ENCODE peak calls at places on chromosome 15, in seven cellular contexts. G, O, Z, S, B, F and H are unnamed samples.

GRCh38 chr15:39127925-39128617 is 452.8 kb upstream of the THBS1 start:
- DNase-seq in G (no peak), O (peak; percentile 97), Z (no peak), S (no peak), B (peak; percentile 16), F (peak; percentile 95), H (peak; percentile 25)

GRCh38 chr15:25238716-25239470 is 199.9 kb downstream of the UBE3A start:
- DNase-seq in G (no peak), O (no peak), Z (no peak), S (no peak), B (no peak), F (no peak), H (no peak)

GRCh38 chr15:72785452-72786243 is 2.1 kb upstream of the ADPGK start:
- DNase-seq in G (peak; percentile 38), O (peak; percentile 44), Z (no peak), S (no peak), B (no peak), F (no peak), H (no peak)

GRCh38 chr15:75234191-75234810 is 23.8 kb upstream of the GOLGA6C start:
- DNase-seq in G (no peak), O (no peak), Z (no peak), S (no peak), B (no peak), F (no peak), H (no peak)

GRCh38 chr15:74790080-74790916 is 8.4 kb downstream of the CSK start:
- DNase-seq in G (peak; percentile 43), O (peak; percentile 94), Z (peak; percentile 40), S (peak; percentile 54), B (peak; percentile 82), F (peak; percentile 84), H (peak; percentile 81)

GRCh38 chr15:71116366-71116765 is 1.1 kb downstream of the THSD4 start:
- DNase-seq in G (no peak), O (no peak), Z (no peak), S (no peak), B (no peak), F (peak; percentile 27), H (no peak)

GRCh38 chr15:73683624-73684536 is at the start of gene CD276:
- DNase-seq in G (no peak), O (peak; percentile 39), Z (no peak), S (no peak), B (peak; percentile 72), F (peak; percentile 80), H (peak; percentile 61)

GRCh38 chr15:66133247-66133646 is 120.3 kb downstream of the MEGF11 start:
- DNase-seq in G (no peak), O (no peak), Z (no peak), S (no peak), B (no peak), F (no peak), H (no peak)

GRCh38 chr15:68484696-68485400 is 52.9 kb upstream of the ITGA11 start:
- DNase-seq in G (no peak), O (peak; percentile 64), Z (no peak), S (no peak), B (no peak), F (no peak), H (peak; percentile 27)

GRCh38 chr15:34588046-34588674 is 4.7 kb upstream of the GOLGA8B start:
- DNase-seq in G (peak; percentile 49), O (peak; percentile 86), Z (peak; percentile 47), S (peak; percentile 51), B (peak; percentile 80), F (peak; percentile 88), H (peak; percentile 40)

GRCh38 chr15:66907826-66908502 is 157.4 kb upstream of the SMAD3 start:
- DNase-seq in G (no peak), O (no peak), Z (no peak), S (peak; percentile 67), B (no peak), F (no peak), H (no peak)

GRCh38 chr15:100849021-100849831 is 30.4 kb upstream of the ALDH1A3 start:
- DNase-seq in G (peak; percentile 49), O (peak; percentile 33), Z (peak; percentile 26), S (peak; percentile 29), B (peak; percentile 77), F (peak; percentile 62), H (no peak)

GRCh38 chr15:32898991-32899613 is 181.3 kb downstream of the GREM1 start:
- DNase-seq in G (no peak), O (no peak), Z (no peak), S (peak; percentile 21), B (peak; percentile 15), F (no peak), H (no peak)

GRCh38 chr15:57479005-57479404 is 102.7 kb downstream of the CGNL1 start:
- DNase-seq in G (no peak), O (no peak), Z (no peak), S (no peak), B (no peak), F (no peak), H (no peak)